ENCODE peak calls at places on chromosomes 16 and 17, in five cellular contexts. C is upper lobe of left lung, E is K562, T is HepG2, J is GM12878. Q is an unnamed sample.
A peak's percentile ranks its signal among the peaks of the same experiment; 100 is the strongest.

GRCh38 chr16:65077181-65077580 is 44.7 kb downstream of the CDH11 start:
- ATAC-seq in C (no peak), T (no peak), J (no peak), E (no peak), Q (no peak)

GRCh38 chr17:7043544-7044268 is at the start of gene SLC16A11:
- ATAC-seq in J (peak; percentile 28), T (no peak), C (peak; percentile 56), E (no peak), Q (peak; percentile 57)

GRCh38 chr16:67249762-67250327 is 1.1 kb downstream of the SLC9A5 start:
- ATAC-seq in E (no peak), T (no peak), J (no peak), C (no peak), Q (no peak)

GRCh38 chr16:46743232-46743719 is 4.9 kb downstream of the MYLK3 start:
- ATAC-seq in E (peak; percentile 76), J (peak; percentile 71), C (peak; percentile 71), T (peak; percentile 31), Q (peak; percentile 41)

GRCh38 chr16:13957197-13958078 is 37.5 kb downstream of the ERCC4 start:
- ATAC-seq in C (peak; percentile 96), J (peak; percentile 84), E (peak; percentile 94), T (peak; percentile 94), Q (peak; percentile 97)

GRCh38 chr17:33964344-33964979 is 290.6 kb upstream of the CCL2 start:
- ATAC-seq in J (peak; percentile 88), E (peak; percentile 87), C (no peak), T (peak; percentile 71), Q (no peak)

GRCh38 chr16:85004587-85005205 is 6.6 kb downstream of the ZDHHC7 start:
- ATAC-seq in C (peak; percentile 79), T (no peak), E (no peak), J (no peak), Q (peak; percentile 64)

GRCh38 chr17:13634001-13634400 is 32.3 kb upstream of the HS3ST3A1 start:
- ATAC-seq in T (no peak), E (no peak), J (no peak), C (no peak), Q (no peak)

GRCh38 chr16:15785386-15786059 is 71.3 kb downstream of the MYH11 start:
- ATAC-seq in E (no peak), C (no peak), J (no peak), T (no peak), Q (no peak)

GRCh38 chr17:17849147-17849820 is 12.5 kb upstream of the SREBF1 start:
- ATAC-seq in J (peak; percentile 79), T (peak; percentile 78), C (peak; percentile 77), E (peak; percentile 48), Q (peak; percentile 69)

GRCh38 chr16:67429053-67429798 is 1.7 kb upstream of the HSD11B2 start:
- ATAC-seq in C (no peak), T (peak; percentile 36), E (no peak), J (no peak), Q (no peak)

GRCh38 chr16:11104168-11105037 is 151.6 kb downstream of the SOCS1 start:
- ATAC-seq in E (no peak), C (no peak), J (peak; percentile 23), T (no peak), Q (no peak)

GRCh38 chr17:81932333-81932983 is 4.6 kb downstream of the PYCR1 start:
- ATAC-seq in E (peak; percentile 12), J (no peak), T (no peak), C (no peak), Q (no peak)

GRCh38 chr17:60618854-60619253 is 18.9 kb downstream of the PPM1D start:
- ATAC-seq in J (no peak), E (no peak), T (no peak), C (no peak), Q (no peak)

GRCh38 chr17:79915850-79916430 is 76.7 kb upstream of the CBX4 start:
- ATAC-seq in C (peak; percentile 34), E (peak; percentile 90), T (peak; percentile 31), J (peak; percentile 33), Q (no peak)

GRCh38 chr17:57033296-57033695 is 51.8 kb upstream of the AKAP1 start:
- ATAC-seq in E (no peak), T (no peak), J (no peak), C (peak; percentile 28), Q (peak; percentile 40)

GRCh38 chr17:69525920-69526841 is 111.7 kb downstream of the MAP2K6 start:
- ATAC-seq in C (peak; percentile 76), E (peak; percentile 54), J (peak; percentile 59), T (peak; percentile 76), Q (peak; percentile 63)

GRCh38 chr17:17723354-17724261 is 42.4 kb downstream of the RAI1 start:
- ATAC-seq in J (peak; percentile 66), E (no peak), T (no peak), C (peak; percentile 44), Q (no peak)

GRCh38 chr16:87407511-87408112 is 15.5 kb downstream of the MAP1LC3B start:
- ATAC-seq in E (no peak), T (no peak), C (peak; percentile 67), J (peak; percentile 95), Q (peak; percentile 70)

GRCh38 chr17:71803656-71804284 is 317.1 kb upstream of the SOX9 start:
- ATAC-seq in C (no peak), J (no peak), T (peak; percentile 60), E (no peak), Q (no peak)

GRCh38 chr16:9666834-9667480 is 515.3 kb downstream of the GRIN2A start:
- ATAC-seq in C (no peak), T (no peak), E (no peak), J (no peak), Q (no peak)

GRCh38 chr16:56747486-56748045 is 17.6 kb downstream of the NUP93 start:
- ATAC-seq in T (no peak), E (no peak), C (no peak), J (no peak), Q (no peak)

GRCh38 chr17:74521701-74522201 is 9.5 kb downstream of the CD300LB start:
- ATAC-seq in C (peak; percentile 70), E (no peak), J (peak; percentile 68), T (no peak), Q (no peak)

GRCh38 chr17:33335491-33336173 is 42.5 kb upstream of the ASIC2 start:
- ATAC-seq in C (no peak), J (no peak), E (peak; percentile 58), T (peak; percentile 56), Q (no peak)

GRCh38 chr16:85354623-85355514 is 242.6 kb upstream of the CIBAR2 start:
- ATAC-seq in J (peak; percentile 56), E (peak; percentile 96), C (no peak), T (peak; percentile 25), Q (no peak)

GRCh38 chr17:16419074-16419928 is 3.9 kb downstream of the TRPV2 start:
- ATAC-seq in T (peak; percentile 27), C (peak; percentile 34), J (peak; percentile 49), E (peak; percentile 62), Q (peak; percentile 65)

GRCh38 chr16:17845031-17845430 is 374.3 kb upstream of the XYLT1 start:
- ATAC-seq in T (no peak), J (no peak), E (no peak), C (no peak), Q (no peak)

GRCh38 chr17:44636562-44636961 is 19.7 kb upstream of the MEIOC start:
- ATAC-seq in E (peak; percentile 42), T (no peak), J (peak; percentile 46), C (peak; percentile 36), Q (peak; percentile 43)

GRCh38 chr16:12539185-12539929 is 264.3 kb downstream of the CPPED1 start:
- ATAC-seq in J (peak; percentile 52), T (no peak), C (no peak), E (peak; percentile 49), Q (no peak)

DNA sequence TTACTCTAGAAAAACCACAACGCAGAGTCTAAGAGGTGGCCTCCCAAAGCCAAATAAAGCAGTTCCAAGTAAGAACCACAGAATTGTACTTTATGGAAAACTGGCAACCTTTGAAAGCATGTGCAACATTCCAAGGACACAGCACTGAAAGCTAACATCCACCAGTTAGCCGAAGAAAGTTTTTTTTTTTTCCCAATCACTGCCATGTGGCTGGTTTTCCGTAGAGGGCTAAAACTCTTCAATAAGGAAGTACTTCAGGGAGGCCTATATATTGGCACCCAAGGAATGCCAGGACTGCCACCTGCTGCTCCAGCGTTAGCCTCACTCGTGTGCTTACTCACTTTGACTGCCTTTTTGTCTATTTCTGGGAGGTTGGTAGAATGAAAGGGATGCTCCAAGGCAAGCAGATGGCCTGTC is 25.2 kb downstream of the CEP95 start:
- ATAC-seq in C (peak; percentile 62), T (no peak), J (no peak), E (no peak), Q (no peak)
- TF ChIP-seq POLR2AphosphoS5 in C (no peak), T (no peak), J (no peak), E (no peak), Q (no peak)

GRCh38 chr17:3895354-3895753 is 2.5 kb upstream of the CAMKK1 start:
- ATAC-seq in E (no peak), J (no peak), C (no peak), T (no peak), Q (no peak)
- H3K4me1 ChIP-seq in E (peaks cover 16% of the 10 kb centered on the region), J (peaks cover 3% of the 10 kb centered on the region), C (peaks cover 46% of the 10 kb centered on the region), T (peaks cover 35% of the 10 kb centered on the region), Q (no peaks in the 10 kb centered on the region)

DNA sequence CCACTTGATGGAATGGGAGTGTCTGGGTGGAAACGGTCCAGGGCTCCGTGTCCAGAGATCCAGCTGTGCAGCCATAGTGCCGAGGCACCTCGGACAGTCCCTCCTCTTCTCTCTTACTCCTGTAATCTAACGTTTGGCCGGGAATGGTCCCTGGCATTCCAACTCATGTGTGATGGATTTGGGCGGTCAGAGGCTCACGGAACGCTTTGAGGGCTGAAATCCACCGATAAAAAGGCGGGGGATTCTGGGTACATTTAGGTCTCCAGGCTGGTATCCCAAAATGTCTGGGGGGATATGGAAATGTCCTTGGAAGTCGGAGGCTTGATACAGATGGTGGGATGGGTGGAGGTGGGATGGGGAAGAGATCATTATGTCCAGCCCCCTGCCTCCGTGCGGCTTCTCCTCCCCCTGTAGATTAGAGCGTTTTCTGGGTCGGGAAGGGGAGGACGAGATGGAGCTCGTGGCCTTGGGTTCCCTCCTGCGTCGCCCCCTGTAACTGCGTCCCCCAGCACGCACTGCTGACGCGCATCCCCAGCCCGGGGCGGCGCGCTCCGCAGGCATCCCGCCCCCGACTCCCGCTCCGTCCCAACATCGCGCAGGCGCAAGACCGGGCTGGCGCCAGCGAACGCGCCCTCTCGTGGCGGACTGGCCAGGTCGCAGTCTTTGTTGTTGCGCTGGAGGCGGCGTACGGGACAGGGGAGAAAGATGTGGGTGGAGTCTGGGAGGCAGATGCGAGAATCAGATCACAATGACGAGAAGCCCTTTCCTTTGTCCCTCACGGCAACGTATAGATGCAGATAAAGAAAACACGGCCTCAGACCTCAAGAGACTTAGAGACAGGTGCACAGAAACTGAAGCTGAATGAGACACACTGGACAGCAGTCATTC is 4.5 kb upstream of the SGCA start:
- ATAC-seq in T (peak; percentile 95), C (peak; percentile 98), E (peak; percentile 99), J (peak; percentile 96), Q (peak; percentile 94)
- TF ChIP-seq EP300 in T (no peak), C (no peak), E (peak; percentile 25), J (no peak), Q (no peak)

DNA sequence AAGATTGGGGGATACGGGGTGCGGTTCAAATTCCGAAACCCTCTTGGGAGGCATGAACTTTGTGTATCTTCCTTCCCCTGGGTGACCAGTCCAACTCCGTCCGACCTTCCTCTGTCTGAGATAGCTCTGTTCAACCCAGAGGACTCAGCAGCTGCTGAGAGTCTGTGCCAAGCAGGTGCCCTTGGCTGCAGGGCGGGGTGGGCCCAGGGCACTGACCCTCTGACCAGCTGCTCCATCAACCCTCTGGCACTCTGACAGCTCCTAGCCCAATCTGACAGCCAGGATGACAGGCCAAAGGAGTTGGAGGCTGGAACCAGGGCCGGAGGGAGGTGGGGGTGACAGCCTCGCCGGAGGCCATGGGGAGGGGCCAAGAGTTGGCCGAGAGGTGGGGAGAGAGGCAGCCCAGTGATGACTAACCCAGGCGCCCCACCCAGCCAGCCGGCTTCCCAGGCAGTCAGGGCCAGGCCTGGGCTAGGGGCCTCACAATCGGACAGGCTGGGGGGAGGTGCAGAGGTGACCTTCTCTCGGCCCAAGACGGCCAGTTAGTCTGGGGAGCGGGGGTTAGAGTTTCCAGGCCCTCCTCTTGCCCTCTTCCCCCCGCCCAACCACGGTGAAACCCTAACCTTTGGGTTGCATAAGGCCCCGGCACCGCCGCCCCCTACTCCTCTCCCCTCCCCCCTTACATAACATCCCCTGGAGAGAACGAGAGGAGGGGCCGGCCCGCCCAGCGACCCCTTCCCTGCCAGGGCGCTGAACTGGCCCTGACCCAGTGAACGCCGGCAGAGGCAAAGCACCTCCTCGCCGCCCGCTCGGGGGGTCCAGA is 5.0 kb upstream of the TLCD2 start:
- ATAC-seq in C (peak; percentile 69), J (no peak), E (peak; percentile 71), T (peak; percentile 56), Q (peak; percentile 60)
- TF ChIP-seq POLR2AphosphoS5 in C (peak; percentile 67), J (no peak), E (peak; percentile 52), T (no peak), Q (peak; percentile 81)

Q was measured in gastroesophageal sphincter.